ENCODE peak calls at places on chromosomes 13 and 19, in four cellular contexts. W is SK-N-SH, Q is thoracic aorta, U is psoas muscle. A is an unnamed sample. For H3K4me1, the result is how much of the 10 kb centered on the place peaks cover.

GRCh38 chr19:48553676-48554384 is 1.9 kb downstream of the SULT2B1 start:
- DNase-seq in W (peak), Q (no peak), U (peak), A (peak)

GRCh38 chr13:71290963-71291937 is 575.8 kb downstream of the DACH1 start:
- DNase-seq in W (no peak), Q (no peak), U (no peak), A (no peak)

GRCh38 chr13:112885782-112886268 is 83.2 kb upstream of the MCF2L start:
- DNase-seq in Q (no peak), W (peak), U (peak), A (peak)

GRCh38 chr19:32231020-32231419 is 114.4 kb upstream of the ZNF507 start:
- DNase-seq in W (no peak), U (no peak), Q (no peak), A (no peak)

GRCh38 chr19:33444238-33444992 is 70.9 kb downstream of the CEBPG start:
- DNase-seq in Q (no peak), U (no peak), W (no peak), A (no peak)

GRCh38 chr19:2528543-2529173 is 52.7 kb downstream of the GADD45B start:
- DNase-seq in Q (no peak), U (no peak), W (peak), A (peak)

GRCh38 chr13:73200432-73200831 is 141.6 kb downstream of the KLF5 start:
- DNase-seq in W (no peak), U (no peak), Q (no peak), A (peak)

GRCh38 chr19:1780272-1780957 is 27.1 kb downstream of the ONECUT3 start:
- DNase-seq in U (no peak), Q (no peak), W (peak), A (no peak)

GRCh38 chr13:66171821-66172220 is 1058.3 kb downstream of the PCDH9 start:
- DNase-seq in Q (no peak), U (no peak), W (peak), A (no peak)

GRCh38 chr13:114097893-114098688 is 34.3 kb downstream of the RASA3 start:
- DNase-seq in U (no peak), W (peak), Q (no peak), A (no peak)

GRCh38 chr13:114096031-114096485 is 36.4 kb downstream of the RASA3 start:
- DNase-seq in U (no peak), Q (no peak), W (no peak), A (no peak)

GRCh38 chr13:114097504-114097892 is 34.9 kb downstream of the RASA3 start:
- DNase-seq in U (no peak), W (peak), Q (no peak), A (no peak)

GRCh38 chr13:114095486-114095885 is 36.9 kb downstream of the RASA3 start:
- DNase-seq in U (no peak), W (no peak), Q (no peak), A (no peak)

GRCh38 chr13:114096811-114097503 is 35.5 kb downstream of the RASA3 start:
- DNase-seq in U (no peak), W (peak), Q (no peak), A (no peak)
- H3K4me1 ChIP-seq in U (under half), W (under half), Q (under half), A (under half)

GRCh38 chr13:77720988-77721387 is 23.5 kb downstream of the SLAIN1 start:
- DNase-seq in W (no peak), U (no peak), Q (no peak), A (no peak)

GRCh38 chr13:77715233-77715891 is 17.9 kb downstream of the SLAIN1 start:
- DNase-seq in U (no peak), Q (no peak), W (no peak), A (no peak)

GRCh38 chr13:77719128-77719527 is 21.6 kb downstream of the SLAIN1 start:
- DNase-seq in W (no peak), Q (no peak), U (no peak), A (no peak)

GRCh38 chr13:77714119-77714755 is 16.8 kb downstream of the SLAIN1 start:
- DNase-seq in W (no peak), Q (no peak), U (no peak), A (no peak)

DNA sequence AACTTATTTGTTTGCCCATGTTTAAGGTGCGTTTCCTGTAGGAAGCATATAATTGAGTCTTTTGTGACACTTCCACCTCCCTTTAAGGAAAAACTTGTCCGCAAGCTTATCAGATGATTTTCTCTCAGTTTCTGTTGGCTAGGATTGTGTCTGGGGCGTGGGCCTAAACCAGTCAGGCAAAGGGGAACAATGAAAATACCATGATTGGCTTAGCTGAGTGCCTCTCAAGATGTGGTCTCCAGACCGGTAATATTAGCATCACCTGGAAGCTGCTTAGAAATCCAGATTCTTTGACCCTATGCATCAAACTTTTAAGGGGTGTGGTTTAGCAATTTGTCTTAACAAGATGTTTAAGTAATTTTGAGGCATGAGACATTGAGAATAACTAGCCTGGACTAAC is 20.0 kb downstream of the SLAIN1 start:
- DNase-seq in Q (no peak), W (no peak), U (no peak), A (no peak)
- H3K4me1 ChIP-seq in Q (under half), W (under half), U (under half), A (under half)

GRCh38 chr13:21668665-21669599 is 1.9 kb upstream of the FGF9 start:
- DNase-seq in W (peak), Q (no peak), U (peak), A (no peak)

GRCh38 chr13:21672811-21673591 is 2.1 kb downstream of the FGF9 start:
- DNase-seq in Q (no peak), U (no peak), W (no peak), A (no peak)

GRCh38 chr13:21670883-21671792 is at the start of gene FGF9:
- DNase-seq in U (peak), W (peak), Q (no peak), A (peak)

GRCh38 chr13:21671793-21672680 is 1.2 kb downstream of the FGF9 start:
- DNase-seq in U (no peak), W (peak), Q (no peak), A (no peak)

GRCh38 chr13:21670006-21670882 is 629 bp upstream of the FGF9 start:
- DNase-seq in Q (no peak), U (peak), W (peak), A (peak)
- H3K4me1 ChIP-seq in Q (under half), U (under half), W (under half), A (half or more)

GRCh38 chr19:41321600-41322270 is 11.8 kb downstream of the CCDC97 start:
- DNase-seq in U (peak), Q (no peak), W (peak), A (no peak)
- H3K4me1 ChIP-seq in U (under half), Q (under half), W (half or more), A (half or more)

GRCh38 chr13:110248449-110249143 is 58.4 kb downstream of the COL4A1 start:
- DNase-seq in W (no peak), Q (no peak), U (no peak), A (no peak)
- H3K4me1 ChIP-seq in W (under half), Q (under half), U (under half), A (under half)

GRCh38 chr19:8459520-8460260 is 14.9 kb downstream of the HNRNPM start:
- DNase-seq in U (no peak), Q (no peak), W (no peak), A (no peak)

GRCh38 chr19:8460516-8461298 is 15.9 kb downstream of the HNRNPM start:
- DNase-seq in W (no peak), U (no peak), Q (no peak), A (no peak)

GRCh38 chr19:8458380-8458779 is 13.6 kb downstream of the HNRNPM start:
- DNase-seq in Q (no peak), W (no peak), U (no peak), A (peak)

GRCh38 chr19:8457802-8458201 is 13.0 kb downstream of the HNRNPM start:
- DNase-seq in Q (no peak), W (no peak), U (no peak), A (no peak)

DNA sequence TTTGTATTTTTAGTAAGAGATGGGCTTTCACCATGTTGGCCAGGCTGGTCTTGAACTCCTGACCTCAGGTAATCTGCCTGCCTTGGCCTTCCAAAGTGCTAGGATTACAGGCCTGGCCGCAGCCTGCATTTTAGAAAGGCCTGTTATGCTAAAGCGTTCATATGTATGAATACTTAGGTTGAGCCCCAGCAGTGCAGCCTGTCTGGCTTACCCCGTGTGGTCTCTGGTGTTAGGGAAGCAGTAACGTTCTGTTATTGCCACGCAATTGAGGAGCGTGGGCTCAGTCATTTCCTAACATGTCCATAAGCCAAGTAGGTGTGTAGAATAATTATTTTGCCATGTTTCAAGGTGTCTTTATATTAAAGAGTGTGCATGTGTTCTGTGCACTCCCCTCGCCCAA is 14.3 kb downstream of the HNRNPM start:
- DNase-seq in U (no peak), W (no peak), Q (no peak), A (no peak)
- H3K4me1 ChIP-seq in U (half or more), W (under half), Q (under half), A (half or more)

DNA sequence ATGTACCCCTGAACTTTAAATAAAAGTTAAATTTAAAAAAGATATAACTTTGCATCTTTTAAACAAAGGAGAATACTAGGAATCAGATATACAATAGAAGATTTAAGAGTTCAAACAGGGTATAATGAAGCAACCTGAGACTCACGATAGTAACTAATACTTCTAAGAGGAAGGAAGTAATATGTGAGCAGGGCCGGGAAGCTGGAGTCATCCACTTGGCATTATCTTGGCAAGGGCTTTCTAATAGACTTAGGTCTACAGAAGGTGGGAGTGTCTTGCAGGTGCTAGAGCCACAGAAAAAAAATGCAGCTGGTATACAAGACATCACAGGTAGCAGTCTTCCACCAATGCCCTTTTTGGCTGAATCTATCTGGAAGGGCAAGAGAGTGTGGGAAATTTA is 231.9 kb downstream of the KCTD12 start:
- DNase-seq in W (no peak), Q (no peak), U (no peak), A (no peak)
- H3K4me1 ChIP-seq in W (under half), Q (under half), U (under half), A (under half)

GRCh38 chr13:97254809-97255208 is 32.7 kb downstream of the MBNL2 start:
- DNase-seq in Q (no peak), U (no peak), W (no peak), A (no peak)
- H3K4me1 ChIP-seq in Q (half or more), U (half or more), W (under half), A (half or more)

GRCh38 chr19:17237747-17238706 is 7.7 kb downstream of the NR2F6 start:
- DNase-seq in Q (no peak), U (no peak), W (no peak), A (no peak)

GRCh38 chr19:17234911-17235617 is 9.0 kb downstream of the OCEL1 start:
- DNase-seq in Q (no peak), W (peak), U (peak), A (peak)

GRCh38 chr19:17235618-17236413 is 9.8 kb downstream of the OCEL1 start:
- DNase-seq in Q (no peak), U (peak), W (peak), A (peak)

GRCh38 chr19:17236414-17236716 is 9.4 kb downstream of the NR2F6 start:
- DNase-seq in Q (no peak), U (no peak), W (no peak), A (no peak)

GRCh38 chr19:17236831-17237543 is 8.7 kb downstream of the NR2F6 start:
- DNase-seq in W (no peak), Q (no peak), U (no peak), A (no peak)
- H3K4me1 ChIP-seq in W (under half), Q (under half), U (under half), A (half or more)

GRCh38 chr19:39402417-39403297 is 4.0 kb upstream of the ZFP36 start:
- DNase-seq in Q (peak), U (peak), W (peak), A (peak)

GRCh38 chr19:39403331-39404312 is 3.0 kb upstream of the ZFP36 start:
- DNase-seq in Q (peak), U (peak), W (no peak), A (peak)

GRCh38 chr19:39400997-39401548 is 5.6 kb upstream of the ZFP36 start:
- DNase-seq in Q (no peak), U (no peak), W (no peak), A (no peak)

GRCh38 chr19:39399684-39400465 is 6.8 kb upstream of the ZFP36 start:
- DNase-seq in W (no peak), Q (no peak), U (no peak), A (no peak)

GRCh38 chr19:39401549-39402416 is 4.9 kb upstream of the ZFP36 start:
- DNase-seq in W (no peak), Q (no peak), U (peak), A (peak)
- H3K4me1 ChIP-seq in W (under half), Q (under half), U (under half), A (half or more)